ENCODE peak calls at places on chromosomes 12 and 14, in seven cellular contexts. M is K562, D is tibial nerve, K is IMR-90, S is uterus, Y is testis, H is stomach. L is an unnamed sample.

GRCh38 chr12:10190558-10191388 is 11.9 kb downstream of the TMEM52B start:
- DNase-seq in D (no peak), Y (peak), M (peak), H (peak), S (peak), K (peak), L (peak)

GRCh38 chr12:123671876-123672275 is 963 bp downstream of the TCTN2 start:
- DNase-seq in H (no peak), M (no peak), Y (no peak), S (no peak), D (no peak), K (peak), L (no peak)

GRCh38 chr14:23406244-23406643 is 1.8 kb downstream of the MYH6 start:
- DNase-seq in K (no peak), H (no peak), D (no peak), M (no peak), Y (no peak), S (no peak), L (no peak)

GRCh38 chr12:100573168-100573498 is 351 bp upstream of the GAS2L3 start:
- DNase-seq in H (no peak), K (no peak), D (no peak), Y (no peak), S (no peak), M (no peak), L (no peak)

GRCh38 chr12:105343836-105344235 is 13.3 kb downstream of the C12orf75 start:
- DNase-seq in S (no peak), M (no peak), D (no peak), K (no peak), H (no peak), Y (no peak), L (no peak)

GRCh38 chr12:93108958-93109357 is 179.9 kb upstream of the EEA1 start:
- DNase-seq in H (no peak), Y (no peak), M (no peak), K (peak), D (no peak), S (no peak), L (no peak)

GRCh38 chr12:71503579-71504470 is 64.2 kb downstream of the LGR5 start:
- DNase-seq in S (no peak), D (no peak), Y (no peak), H (no peak), M (no peak), K (no peak), L (no peak)

GRCh38 chr14:37924622-37925021 is 283.1 kb upstream of the SSTR1 start:
- DNase-seq in K (no peak), M (no peak), Y (no peak), D (no peak), H (no peak), S (no peak), L (no peak)

GRCh38 chr12:42923564-42923963 is 334.0 kb upstream of the PRICKLE1 start:
- DNase-seq in K (no peak), H (no peak), M (no peak), S (no peak), D (no peak), Y (no peak), L (no peak)

GRCh38 chr12:32502693-32503510 is 103.5 kb downstream of the FGD4 start:
- DNase-seq in Y (peak), K (peak), H (no peak), D (no peak), S (peak), M (no peak), L (peak)

GRCh38 chr14:34051966-34052657 is 101.2 kb upstream of the EGLN3 start:
- DNase-seq in Y (no peak), M (no peak), D (no peak), S (peak), H (no peak), K (no peak), L (no peak)

GRCh38 chr12:93060071-93060665 is 131.1 kb upstream of the EEA1 start:
- DNase-seq in H (no peak), M (no peak), Y (no peak), K (no peak), D (no peak), S (no peak), L (no peak)

GRCh38 chr12:60072911-60073310 is 477.1 kb downstream of the SLC16A7 start:
- DNase-seq in M (no peak), Y (no peak), H (no peak), K (peak), D (no peak), S (no peak), L (no peak)

GRCh38 chr14:22849212-22849819 is 12.9 kb downstream of the MMP14 start:
- DNase-seq in D (peak), M (no peak), S (peak), Y (peak), K (no peak), H (peak), L (peak)

GRCh38 chr14:84442481-84442880 is 1087.5 kb upstream of the FLRT2 start:
- DNase-seq in S (no peak), H (no peak), K (no peak), M (no peak), Y (no peak), D (no peak), L (no peak)

GRCh38 chr14:23631702-23632460 is 4.3 kb upstream of the DHRS2 start:
- DNase-seq in S (peak), D (no peak), H (peak), M (peak), Y (peak), K (peak), L (peak)

GRCh38 chr14:81400202-81400678 is at the start of gene STON2:
- DNase-seq in S (no peak), K (no peak), Y (peak), D (no peak), M (peak), H (no peak), L (peak)

GRCh38 chr14:21087294-21088091 is 11.0 kb downstream of the ZNF219 start:
- DNase-seq in Y (no peak), H (no peak), K (peak), S (no peak), D (no peak), M (no peak), L (no peak)
- TF ChIP-seq POLR2A in Y (no peak), H (no peak), K (peak), S (no peak), D (no peak), M (no peak), L (no peak)

GRCh38 chr14:63510538-63510937 is 32.6 kb downstream of the PPP2R5E start:
- DNase-seq in M (no peak), H (no peak), S (no peak), D (no peak), K (peak), Y (no peak), L (no peak)
- H3K27ac ChIP-seq in M (no peak), H (no peak), S (no peak), D (no peak), K (no peak), Y (no peak), L (no peak)

GRCh38 chr14:61444215-61444768 is 122.9 kb downstream of the PRKCH start:
- DNase-seq in H (no peak), S (no peak), K (no peak), D (no peak), M (no peak), Y (no peak), L (peak)
- TF ChIP-seq POLR2A in H (no peak), S (no peak), K (no peak), D (no peak), M (no peak), Y (no peak), L (no peak)

DNA sequence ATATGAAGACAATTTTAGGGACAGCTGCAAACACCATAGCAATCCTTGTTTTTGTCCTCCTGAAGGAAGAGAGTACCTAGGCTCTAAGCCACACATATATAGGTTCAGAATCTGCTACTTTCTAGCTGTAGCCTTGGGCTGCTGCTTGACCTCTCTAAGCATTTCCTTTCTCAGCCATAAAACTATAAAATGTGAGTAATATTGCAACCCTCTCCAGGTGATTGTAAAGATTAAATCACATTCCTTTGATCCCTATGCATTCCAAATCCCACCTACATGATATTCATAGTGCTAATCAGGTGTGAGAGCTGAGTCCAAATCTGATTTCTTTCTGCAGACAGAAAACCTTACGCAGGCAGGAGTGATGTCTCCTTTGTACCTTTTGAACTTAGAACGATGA is 913.5 kb downstream of the VRK1 start:
- DNase-seq in M (no peak), H (no peak), S (no peak), D (no peak), K (no peak), Y (no peak), L (no peak)
- H3K27ac ChIP-seq in M (no peak), H (no peak), S (no peak), D (no peak), K (no peak), Y (no peak), L (no peak)

DNA sequence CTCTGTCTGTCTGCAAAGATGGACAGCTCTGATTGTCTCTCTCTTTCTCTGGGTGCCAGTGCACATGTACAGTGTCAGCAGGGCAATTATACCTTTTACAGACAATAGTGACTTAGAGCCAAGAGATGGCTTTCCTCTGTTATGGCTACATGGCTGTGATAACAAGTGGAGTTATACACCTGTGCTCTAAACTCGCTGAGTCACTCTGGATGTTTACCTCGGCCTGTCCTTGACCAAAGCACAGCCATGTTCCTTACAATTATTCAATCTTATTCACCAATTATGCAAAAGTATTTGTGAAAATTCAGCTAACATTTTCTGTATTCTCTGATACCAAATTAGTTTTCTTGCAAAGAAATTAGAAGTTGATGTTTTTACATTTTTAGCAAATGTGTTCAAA is 475.5 kb upstream of the CCDC196 start:
- DNase-seq in D (no peak), S (no peak), H (no peak), Y (no peak), K (no peak), M (no peak), L (no peak)
- TF ChIP-seq POLR2A in D (no peak), S (no peak), H (no peak), Y (no peak), K (no peak), M (no peak), L (no peak)

GRCh38 chr14:76828339-76829015 is 2.3 kb downstream of the LRRC74A start:
- DNase-seq in S (no peak), H (no peak), M (no peak), D (no peak), K (no peak), Y (no peak), L (no peak)
- H3K27ac ChIP-seq in S (peak), H (peak), M (no peak), D (peak), K (no peak), Y (peak), L (no peak)

DNA sequence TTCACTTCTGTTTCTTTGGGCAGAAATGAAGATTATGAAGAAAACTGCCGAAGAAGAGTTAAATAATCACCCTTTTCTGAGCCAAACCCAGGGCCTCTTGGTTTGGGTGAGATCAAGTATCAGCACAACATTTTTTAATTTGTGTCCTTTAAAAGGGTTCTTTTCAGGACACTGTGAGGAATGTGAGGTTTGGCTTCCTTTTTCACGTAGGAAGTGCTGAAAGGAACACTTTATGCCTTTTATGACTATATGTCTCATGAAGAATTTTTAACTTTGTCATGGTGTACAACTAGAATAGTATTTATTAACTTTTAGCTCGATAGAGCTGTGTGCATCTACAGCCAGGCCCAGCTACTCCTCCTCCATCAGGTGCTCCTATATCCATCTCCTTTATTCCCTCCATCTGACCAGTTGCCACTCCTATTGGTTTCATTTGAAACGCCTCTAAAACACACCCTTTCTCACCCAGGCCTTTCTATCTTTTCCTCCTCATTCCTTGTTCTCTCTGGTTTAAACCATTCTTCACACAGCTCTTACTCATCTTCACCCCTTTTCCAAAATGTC is 103.6 kb upstream of the LRIG3 start:
- DNase-seq in S (no peak), M (no peak), K (no peak), Y (no peak), H (no peak), D (no peak), L (no peak)
- TF ChIP-seq POLR2A in S (no peak), M (no peak), K (no peak), Y (no peak), H (no peak), D (no peak), L (no peak)

L was measured in right lobe of liver.